ENCODE peak calls at places on chromosomes 11 and 22, in eight cellular contexts. One of them, this sample, is unnamed.

GRCh38 chr11:96049426-96049825 is 125.5 kb upstream of the MTMR2 start:
- DNase-seq in substantia nigra: no peak
- DNase-seq in cardiac fibroblast: peak
- DNase-seq in heart left ventricle: no peak
- DNase-seq in activated T-cell treated with anti-CD3 and anti-CD28 coated beads, Interleukin-2, amount 50 U/mL, for 48 hours: no peak
- DNase-seq in HEK293T: no peak
- DNase-seq in ovary: no peak
- DNase-seq in ureter: no peak
- DNase-seq in this sample: no peak

GRCh38 chr11:121435796-121436511 is 16.2 kb upstream of the SORL1 start:
- DNase-seq in substantia nigra: no peak
- DNase-seq in cardiac fibroblast: no peak
- DNase-seq in heart left ventricle: no peak
- DNase-seq in activated T-cell treated with anti-CD3 and anti-CD28 coated beads, Interleukin-2, amount 50 U/mL, for 48 hours: no peak
- DNase-seq in HEK293T: no peak
- DNase-seq in ovary: no peak
- DNase-seq in ureter: no peak
- DNase-seq in this sample: no peak

GRCh38 chr22:28373841-28374240 is 305.8 kb downstream of the TTC28 start:
- DNase-seq in substantia nigra: no peak
- DNase-seq in cardiac fibroblast: peak
- DNase-seq in heart left ventricle: no peak
- DNase-seq in activated T-cell treated with anti-CD3 and anti-CD28 coated beads, Interleukin-2, amount 50 U/mL, for 48 hours: no peak
- DNase-seq in HEK293T: no peak
- DNase-seq in ovary: no peak
- DNase-seq in ureter: no peak
- DNase-seq in this sample: no peak

GRCh38 chr11:2694995-2695939 is 4.5 kb downstream of the KCNQ1OT1 start:
- DNase-seq in substantia nigra: no peak
- DNase-seq in cardiac fibroblast: no peak
- DNase-seq in heart left ventricle: peak
- DNase-seq in activated T-cell treated with anti-CD3 and anti-CD28 coated beads, Interleukin-2, amount 50 U/mL, for 48 hours: no peak
- DNase-seq in HEK293T: no peak
- DNase-seq in ovary: peak
- DNase-seq in ureter: no peak
- DNase-seq in this sample: no peak

GRCh38 chr11:46246514-46246913 is 30.9 kb upstream of the CREB3L1 start:
- DNase-seq in substantia nigra: no peak
- DNase-seq in cardiac fibroblast: peak
- DNase-seq in heart left ventricle: no peak
- DNase-seq in activated T-cell treated with anti-CD3 and anti-CD28 coated beads, Interleukin-2, amount 50 U/mL, for 48 hours: no peak
- DNase-seq in HEK293T: no peak
- DNase-seq in ovary: no peak
- DNase-seq in ureter: no peak
- DNase-seq in this sample: no peak

GRCh38 chr11:76636826-76637460 is 33.6 kb downstream of the LRRC32 start:
- DNase-seq in substantia nigra: no peak
- DNase-seq in cardiac fibroblast: no peak
- DNase-seq in heart left ventricle: no peak
- DNase-seq in activated T-cell treated with anti-CD3 and anti-CD28 coated beads, Interleukin-2, amount 50 U/mL, for 48 hours: no peak
- DNase-seq in HEK293T: no peak
- DNase-seq in ovary: no peak
- DNase-seq in ureter: peak
- DNase-seq in this sample: no peak

GRCh38 chr11:77211040-77211451 is 83.0 kb downstream of the MYO7A start:
- DNase-seq in substantia nigra: no peak
- DNase-seq in cardiac fibroblast: no peak
- DNase-seq in heart left ventricle: no peak
- DNase-seq in activated T-cell treated with anti-CD3 and anti-CD28 coated beads, Interleukin-2, amount 50 U/mL, for 48 hours: no peak
- DNase-seq in HEK293T: no peak
- DNase-seq in ovary: no peak
- DNase-seq in ureter: no peak
- DNase-seq in this sample: no peak

GRCh38 chr11:76663912-76664440 is 6.6 kb downstream of the LRRC32 start:
- DNase-seq in substantia nigra: no peak
- DNase-seq in cardiac fibroblast: no peak
- DNase-seq in heart left ventricle: no peak
- DNase-seq in activated T-cell treated with anti-CD3 and anti-CD28 coated beads, Interleukin-2, amount 50 U/mL, for 48 hours: no peak
- DNase-seq in HEK293T: no peak
- DNase-seq in ovary: no peak
- DNase-seq in ureter: no peak
- DNase-seq in this sample: no peak

GRCh38 chr11:118928870-118929495 is 3.3 kb upstream of the BCL9L start:
- DNase-seq in substantia nigra: peak
- DNase-seq in cardiac fibroblast: peak
- DNase-seq in heart left ventricle: peak
- DNase-seq in activated T-cell treated with anti-CD3 and anti-CD28 coated beads, Interleukin-2, amount 50 U/mL, for 48 hours: peak
- DNase-seq in HEK293T: peak
- DNase-seq in ovary: no peak
- DNase-seq in ureter: peak
- DNase-seq in this sample: peak

GRCh38 chr11:37712246-37712645 is 1114.2 kb upstream of the RAG2 start:
- DNase-seq in substantia nigra: no peak
- DNase-seq in cardiac fibroblast: peak
- DNase-seq in heart left ventricle: no peak
- DNase-seq in activated T-cell treated with anti-CD3 and anti-CD28 coated beads, Interleukin-2, amount 50 U/mL, for 48 hours: no peak
- DNase-seq in HEK293T: no peak
- DNase-seq in ovary: no peak
- DNase-seq in ureter: no peak
- DNase-seq in this sample: no peak

GRCh38 chr11:17510507-17511206 is 33.6 kb downstream of the USH1C start:
- DNase-seq in substantia nigra: no peak
- DNase-seq in cardiac fibroblast: no peak
- DNase-seq in heart left ventricle: no peak
- DNase-seq in activated T-cell treated with anti-CD3 and anti-CD28 coated beads, Interleukin-2, amount 50 U/mL, for 48 hours: no peak
- DNase-seq in HEK293T: no peak
- DNase-seq in ovary: no peak
- DNase-seq in ureter: no peak
- DNase-seq in this sample: no peak

GRCh38 chr11:115213007-115213406 is 291.2 kb downstream of the CADM1 start:
- DNase-seq in substantia nigra: no peak
- DNase-seq in cardiac fibroblast: no peak
- DNase-seq in heart left ventricle: no peak
- DNase-seq in activated T-cell treated with anti-CD3 and anti-CD28 coated beads, Interleukin-2, amount 50 U/mL, for 48 hours: no peak
- DNase-seq in HEK293T: no peak
- DNase-seq in ovary: no peak
- DNase-seq in ureter: no peak
- DNase-seq in this sample: no peak

GRCh38 chr22:23094695-23095466 is 24.6 kb downstream of the GNAZ start:
- DNase-seq in substantia nigra: no peak
- DNase-seq in cardiac fibroblast: no peak
- DNase-seq in heart left ventricle: no peak
- DNase-seq in activated T-cell treated with anti-CD3 and anti-CD28 coated beads, Interleukin-2, amount 50 U/mL, for 48 hours: no peak
- DNase-seq in HEK293T: no peak
- DNase-seq in ovary: no peak
- DNase-seq in ureter: no peak
- DNase-seq in this sample: no peak

GRCh38 chr11:107999759-108000455 is 8.8 kb upstream of the CUL5 start:
- DNase-seq in substantia nigra: no peak
- DNase-seq in cardiac fibroblast: peak
- DNase-seq in heart left ventricle: no peak
- DNase-seq in activated T-cell treated with anti-CD3 and anti-CD28 coated beads, Interleukin-2, amount 50 U/mL, for 48 hours: peak
- DNase-seq in HEK293T: peak
- DNase-seq in ovary: no peak
- DNase-seq in ureter: no peak
- DNase-seq in this sample: peak

GRCh38 chr22:48490513-48491411 is 1336.9 kb downstream of the BRD1 start:
- DNase-seq in substantia nigra: no peak
- DNase-seq in cardiac fibroblast: no peak
- DNase-seq in heart left ventricle: peak
- DNase-seq in activated T-cell treated with anti-CD3 and anti-CD28 coated beads, Interleukin-2, amount 50 U/mL, for 48 hours: no peak
- DNase-seq in HEK293T: no peak
- DNase-seq in ovary: no peak
- DNase-seq in ureter: no peak
- DNase-seq in this sample: no peak

GRCh38 chr11:36070215-36070976 is 126.5 kb downstream of the LDLRAD3 start:
- DNase-seq in substantia nigra: no peak
- DNase-seq in cardiac fibroblast: no peak
- DNase-seq in heart left ventricle: no peak
- DNase-seq in activated T-cell treated with anti-CD3 and anti-CD28 coated beads, Interleukin-2, amount 50 U/mL, for 48 hours: no peak
- DNase-seq in HEK293T: no peak
- DNase-seq in ovary: no peak
- DNase-seq in ureter: no peak
- DNase-seq in this sample: no peak

GRCh38 chr11:118841469-118842222 is 42.0 kb upstream of the CXCR5 start:
- DNase-seq in substantia nigra: no peak
- DNase-seq in cardiac fibroblast: no peak
- DNase-seq in heart left ventricle: no peak
- DNase-seq in activated T-cell treated with anti-CD3 and anti-CD28 coated beads, Interleukin-2, amount 50 U/mL, for 48 hours: peak
- DNase-seq in HEK293T: no peak
- DNase-seq in ovary: no peak
- DNase-seq in ureter: no peak
- DNase-seq in this sample: peak

GRCh38 chr11:134275534-134276395 is at the start of gene GLB1L3:
- DNase-seq in substantia nigra: no peak
- DNase-seq in cardiac fibroblast: no peak
- DNase-seq in heart left ventricle: no peak
- DNase-seq in activated T-cell treated with anti-CD3 and anti-CD28 coated beads, Interleukin-2, amount 50 U/mL, for 48 hours: peak
- DNase-seq in HEK293T: peak
- DNase-seq in ovary: no peak
- DNase-seq in ureter: peak
- DNase-seq in this sample: peak

GRCh38 chr11:60700689-60701508 is 1.5 kb downstream of the MS4A8 start:
- DNase-seq in substantia nigra: no peak
- DNase-seq in cardiac fibroblast: peak
- DNase-seq in heart left ventricle: no peak
- DNase-seq in activated T-cell treated with anti-CD3 and anti-CD28 coated beads, Interleukin-2, amount 50 U/mL, for 48 hours: no peak
- DNase-seq in HEK293T: peak
- DNase-seq in ovary: peak
- DNase-seq in ureter: no peak
- DNase-seq in this sample: no peak

GRCh38 chr11:36155770-36156485 is 133.3 kb downstream of the COMMD9 start:
- DNase-seq in substantia nigra: peak
- DNase-seq in cardiac fibroblast: peak
- DNase-seq in heart left ventricle: no peak
- DNase-seq in activated T-cell treated with anti-CD3 and anti-CD28 coated beads, Interleukin-2, amount 50 U/mL, for 48 hours: no peak
- DNase-seq in HEK293T: no peak
- DNase-seq in ovary: no peak
- DNase-seq in ureter: no peak
- DNase-seq in this sample: no peak

GRCh38 chr22:28181332-28181731 is 262.3 kb upstream of the PITPNB start:
- DNase-seq in substantia nigra: no peak
- DNase-seq in cardiac fibroblast: peak
- DNase-seq in heart left ventricle: no peak
- DNase-seq in activated T-cell treated with anti-CD3 and anti-CD28 coated beads, Interleukin-2, amount 50 U/mL, for 48 hours: no peak
- DNase-seq in HEK293T: no peak
- DNase-seq in ovary: no peak
- DNase-seq in ureter: no peak
- DNase-seq in this sample: no peak

GRCh38 chr11:111421251-111421650 is 42.2 kb upstream of the POU2AF1 start:
- DNase-seq in substantia nigra: no peak
- DNase-seq in cardiac fibroblast: no peak
- DNase-seq in heart left ventricle: no peak
- DNase-seq in activated T-cell treated with anti-CD3 and anti-CD28 coated beads, Interleukin-2, amount 50 U/mL, for 48 hours: no peak
- DNase-seq in HEK293T: no peak
- DNase-seq in ovary: no peak
- DNase-seq in ureter: no peak
- DNase-seq in this sample: no peak

GRCh38 chr11:69653406-69653960 is 12.5 kb downstream of the CCND1 start:
- DNase-seq in substantia nigra: no peak
- DNase-seq in cardiac fibroblast: no peak
- DNase-seq in heart left ventricle: peak
- DNase-seq in activated T-cell treated with anti-CD3 and anti-CD28 coated beads, Interleukin-2, amount 50 U/mL, for 48 hours: no peak
- DNase-seq in HEK293T: no peak
- DNase-seq in ovary: no peak
- DNase-seq in ureter: no peak
- DNase-seq in this sample: no peak

GRCh38 chr11:33598426-33599069 is 102.1 kb downstream of the C11orf91 start:
- DNase-seq in substantia nigra: no peak
- DNase-seq in cardiac fibroblast: no peak
- DNase-seq in heart left ventricle: no peak
- DNase-seq in activated T-cell treated with anti-CD3 and anti-CD28 coated beads, Interleukin-2, amount 50 U/mL, for 48 hours: no peak
- DNase-seq in HEK293T: no peak
- DNase-seq in ovary: no peak
- DNase-seq in ureter: no peak
- DNase-seq in this sample: no peak

GRCh38 chr22:44207173-44207980 is 26.7 kb downstream of the PARVG start:
- DNase-seq in substantia nigra: no peak
- DNase-seq in cardiac fibroblast: no peak
- DNase-seq in heart left ventricle: no peak
- DNase-seq in activated T-cell treated with anti-CD3 and anti-CD28 coated beads, Interleukin-2, amount 50 U/mL, for 48 hours: no peak
- DNase-seq in HEK293T: no peak
- DNase-seq in ovary: no peak
- DNase-seq in ureter: no peak
- DNase-seq in this sample: no peak

GRCh38 chr22:48091060-48091650 is 1328.7 kb downstream of the TBC1D22A start:
- DNase-seq in substantia nigra: no peak
- DNase-seq in cardiac fibroblast: no peak
- DNase-seq in heart left ventricle: no peak
- DNase-seq in activated T-cell treated with anti-CD3 and anti-CD28 coated beads, Interleukin-2, amount 50 U/mL, for 48 hours: no peak
- DNase-seq in HEK293T: no peak
- DNase-seq in ovary: no peak
- DNase-seq in ureter: no peak
- DNase-seq in this sample: no peak

GRCh38 chr11:117535201-117535869 is 207.7 kb downstream of the CEP164 start:
- DNase-seq in substantia nigra: peak
- DNase-seq in cardiac fibroblast: no peak
- DNase-seq in heart left ventricle: peak
- DNase-seq in activated T-cell treated with anti-CD3 and anti-CD28 coated beads, Interleukin-2, amount 50 U/mL, for 48 hours: no peak
- DNase-seq in HEK293T: no peak
- DNase-seq in ovary: peak
- DNase-seq in ureter: peak
- DNase-seq in this sample: no peak

GRCh38 chr11:67268036-67268683 is 1.9 kb downstream of the GRK2 start:
- DNase-seq in substantia nigra: no peak
- DNase-seq in cardiac fibroblast: no peak
- DNase-seq in heart left ventricle: peak
- DNase-seq in activated T-cell treated with anti-CD3 and anti-CD28 coated beads, Interleukin-2, amount 50 U/mL, for 48 hours: peak
- DNase-seq in HEK293T: no peak
- DNase-seq in ovary: no peak
- DNase-seq in ureter: peak
- DNase-seq in this sample: peak

GRCh38 chr11:120285256-120285655 is 39.8 kb upstream of the TLCD5 start:
- DNase-seq in substantia nigra: no peak
- DNase-seq in cardiac fibroblast: no peak
- DNase-seq in heart left ventricle: no peak
- DNase-seq in activated T-cell treated with anti-CD3 and anti-CD28 coated beads, Interleukin-2, amount 50 U/mL, for 48 hours: no peak
- DNase-seq in HEK293T: no peak
- DNase-seq in ovary: no peak
- DNase-seq in ureter: no peak
- DNase-seq in this sample: no peak

GRCh38 chr22:41713004-41713403 is 13.7 kb downstream of the MEI1 start:
- DNase-seq in substantia nigra: no peak
- DNase-seq in cardiac fibroblast: no peak
- DNase-seq in heart left ventricle: no peak
- DNase-seq in activated T-cell treated with anti-CD3 and anti-CD28 coated beads, Interleukin-2, amount 50 U/mL, for 48 hours: no peak
- DNase-seq in HEK293T: no peak
- DNase-seq in ovary: no peak
- DNase-seq in ureter: no peak
- DNase-seq in this sample: no peak

This sample was measured in activated CD8-positive, alpha-beta memory T cell treated with anti-CD3 and anti-CD28 coated beads, Interleukin-2, amount 50 U/mL, for 48 hours.